ENCODE peak calls at places on chromosomes 2 and 18, in six cellular contexts. O, Y, C, M, U and Q are unnamed samples.

GRCh38 chr2:188076149-188077056 is 215.3 kb upstream of the GULP1 start:
- DNase-seq in O (peak; percentile 15), Y (no peak), C (no peak), M (no peak), U (no peak), Q (no peak)

GRCh38 chr2:46914578-46915230 is 902 bp downstream of the MCFD2 start:
- DNase-seq in O (peak; percentile 15), Y (no peak), C (no peak), M (no peak), U (no peak), Q (no peak)

GRCh38 chr18:22552254-22552653 is 134.5 kb upstream of the CTAGE1 start:
- DNase-seq in O (no peak), Y (no peak), C (no peak), M (peak; percentile 72), U (no peak), Q (no peak)

GRCh38 chr2:165745916-165746315 is 48.1 kb downstream of the GALNT3 start:
- DNase-seq in O (peak; percentile 4), Y (no peak), C (no peak), M (peak; percentile 74), U (no peak), Q (no peak)

GRCh38 chr2:230589497-230590015 is 123.1 kb upstream of the CAB39 start:
- DNase-seq in O (no peak), Y (no peak), C (no peak), M (no peak), U (no peak), Q (no peak)

GRCh38 chr2:186136860-186137259 is 349.2 kb upstream of the ZC3H15 start:
- DNase-seq in O (no peak), Y (no peak), C (no peak), M (no peak), U (no peak), Q (no peak)

GRCh38 chr2:11248-11941 is 34.9 kb downstream of the FAM110C start:
- DNase-seq in O (peak; percentile 85), Y (peak; percentile 66), C (peak; percentile 49), M (peak; percentile 54), U (no peak), Q (peak; percentile 38)

GRCh38 chr18:36086186-36086585 is 18.8 kb upstream of the RPRD1A start:
- DNase-seq in O (no peak), Y (no peak), C (no peak), M (no peak), U (no peak), Q (no peak)

GRCh38 chr2:232340171-232340935 is 38.2 kb upstream of the ALPP start:
- DNase-seq in O (no peak), Y (no peak), C (peak; percentile 9), M (no peak), U (no peak), Q (no peak)
- H3K27ac ChIP-seq in O (no peak overlapping the region), Y (no peak overlapping the region), C (no peak overlapping the region), M (no peak overlapping the region), U (no peak overlapping the region), Q (no peak overlapping the region)

DNA sequence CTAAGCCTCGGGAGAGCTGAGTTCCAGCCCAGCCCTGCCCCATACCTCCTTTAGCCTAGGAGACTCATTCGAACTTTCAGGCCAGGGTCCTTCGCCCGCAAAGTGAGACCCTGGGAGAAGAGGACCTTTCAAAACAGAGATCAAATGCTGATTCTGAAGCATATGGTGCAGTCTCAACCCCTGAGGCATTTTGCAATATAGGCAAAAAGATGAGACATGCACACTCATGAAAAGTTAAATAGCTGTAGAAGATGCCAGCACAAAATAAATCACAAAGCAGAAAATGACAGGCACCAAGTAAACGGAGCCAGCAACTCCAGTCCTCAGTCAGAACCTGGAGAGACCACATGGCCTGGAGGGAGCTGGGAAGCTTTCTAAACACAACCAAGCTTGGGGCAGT is 542.7 kb upstream of the RAB6C start:
- DNase-seq in O (no peak), Y (no peak), C (no peak), M (no peak), U (no peak), Q (no peak)
- H3K9me3 ChIP-seq in O (no peaks in the 10 kb centered on the region), Y (no peaks in the 10 kb centered on the region), C (no peaks in the 10 kb centered on the region), M (no peaks in the 10 kb centered on the region), U (no peaks in the 10 kb centered on the region), Q (no peaks in the 10 kb centered on the region)

GRCh38 chr2:172084734-172085459 is 410 bp upstream of the DLX1 start:
- DNase-seq in O (peak; percentile 93), Y (peak; percentile 69), C (peak; percentile 57), M (peak; percentile 71), U (no peak), Q (no peak)
- H3K27ac ChIP-seq in O (peak overlapping the region; percentile 8), Y (no peak overlapping the region), C (no peak overlapping the region), M (no peak overlapping the region), U (no peak overlapping the region), Q (no peak overlapping the region)

DNA sequence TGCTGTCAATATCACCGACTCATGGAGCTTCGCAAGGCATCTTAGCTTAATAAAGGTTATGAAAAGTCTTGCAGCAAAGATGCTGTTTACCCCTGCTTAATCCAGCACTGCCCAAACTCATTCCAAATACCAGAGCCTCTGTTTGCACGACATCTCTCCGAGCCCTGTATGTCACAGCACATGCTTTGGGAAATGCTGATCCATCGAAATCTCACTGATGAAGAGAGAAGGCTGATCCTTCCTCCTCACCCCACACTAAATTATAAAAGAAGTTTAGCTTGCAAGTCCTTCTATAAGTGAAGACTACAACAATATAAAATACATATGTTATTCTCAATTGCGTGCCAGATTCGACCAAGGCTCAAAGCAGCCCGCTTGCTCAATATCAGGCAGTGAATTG is 30.7 kb upstream of the SLC35F6 start:
- DNase-seq in O (no peak), Y (no peak), C (no peak), M (no peak), U (no peak), Q (no peak)
- H3K9me3 ChIP-seq in O (no peaks in the 10 kb centered on the region), Y (no peaks in the 10 kb centered on the region), C (no peaks in the 10 kb centered on the region), M (no peaks in the 10 kb centered on the region), U (no peaks in the 10 kb centered on the region), Q (no peaks in the 10 kb centered on the region)

DNA sequence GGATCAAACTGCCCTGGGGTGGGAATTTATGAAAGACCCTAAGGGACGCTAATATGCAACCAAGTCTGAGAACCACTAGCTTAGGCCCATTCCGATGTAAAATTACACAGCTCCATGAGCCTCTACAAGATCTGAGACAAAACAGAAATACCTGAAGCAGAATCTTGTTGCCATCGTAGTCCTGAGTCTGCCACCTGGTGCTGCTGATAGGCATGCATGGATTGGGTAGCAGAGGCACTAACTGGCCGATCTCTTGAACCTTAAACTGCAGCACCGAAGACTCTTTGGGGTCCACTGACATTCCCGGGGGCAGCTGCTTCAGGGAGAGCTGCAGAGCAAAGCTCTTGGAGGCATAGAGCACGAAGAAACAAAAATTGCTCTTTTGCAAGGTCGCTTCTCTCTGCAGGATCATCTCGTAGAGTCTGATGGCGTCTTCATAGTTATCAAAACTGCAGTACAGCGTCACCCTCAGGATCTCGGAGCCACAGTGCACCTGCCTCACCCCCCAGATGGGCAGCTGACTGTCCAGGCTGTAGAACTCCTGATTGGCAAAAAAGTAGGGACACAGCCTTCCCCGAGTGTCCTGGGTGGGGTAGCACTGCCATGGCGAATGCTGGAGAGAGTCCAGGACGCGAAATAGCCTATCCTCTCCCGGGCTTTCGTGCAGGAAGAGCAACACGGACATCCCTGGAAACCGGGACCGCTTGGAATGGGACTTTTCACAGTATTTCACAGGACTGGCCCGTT is 848 bp downstream of the FAM124B start:
- DNase-seq in O (no peak), Y (no peak), C (no peak), M (no peak), U (no peak), Q (no peak)
- H3K27ac ChIP-seq in O (no peak overlapping the region), Y (peak overlapping the region; percentile 66), C (peak overlapping the region; percentile 83), M (no peak overlapping the region), U (peak overlapping the region; percentile 24), Q (no peak overlapping the region)

GRCh38 chr18:14969507-14969906 is 221.5 kb downstream of the ANKRD30B start:
- DNase-seq in O (no peak), Y (no peak), C (no peak), M (no peak), U (no peak), Q (no peak)
- H3K9me3 ChIP-seq in O (no peaks in the 10 kb centered on the region), Y (no peaks in the 10 kb centered on the region), C (no peaks in the 10 kb centered on the region), M (no peaks in the 10 kb centered on the region), U (no peaks in the 10 kb centered on the region), Q (no peaks in the 10 kb centered on the region)

DNA sequence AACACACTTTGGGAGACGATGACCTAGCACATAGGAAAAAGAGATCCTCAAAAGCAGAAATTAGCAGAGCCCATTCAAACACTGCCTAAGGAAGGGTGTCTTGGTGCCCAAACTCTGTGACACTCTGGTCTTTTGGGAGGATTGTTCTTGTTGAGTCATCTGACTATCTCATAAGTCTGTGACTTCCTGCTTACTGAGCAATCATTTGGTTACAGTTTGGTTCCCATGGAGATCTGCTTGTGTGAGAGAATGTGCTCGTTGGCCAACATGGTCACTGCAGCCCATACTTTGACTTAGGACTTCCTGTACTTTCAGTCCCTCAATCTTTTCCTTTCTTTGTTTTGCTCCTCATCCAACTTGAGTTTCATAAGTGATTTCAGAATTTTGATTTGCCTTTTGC is 602.9 kb downstream of the NYAP2 start:
- DNase-seq in O (peak; percentile 80), Y (no peak), C (no peak), M (peak; percentile 66), U (no peak), Q (no peak)
- H3K27ac ChIP-seq in O (peak overlapping the region; percentile 54), Y (no peak overlapping the region), C (peak overlapping the region; percentile 50), M (no peak overlapping the region), U (no peak overlapping the region), Q (no peak overlapping the region)